ENCODE peak calls at places on chromosomes 11 and 22, in five cellular contexts. One of them, this sample, is unnamed. For H3K27me3, the result is how much of the 10 kb centered on the place peaks cover.

GRCh38 chr11:117505285-117505970 is 177.8 kb downstream of the CEP164 start:
- DNase-seq in AG04450: no peak
- DNase-seq in colonic mucosa: no peak
- DNase-seq in right cardiac atrium: no peak
- DNase-seq in tibial artery: no peak
- DNase-seq in this sample: no peak

GRCh38 chr11:113730887-113731726 is 25.0 kb upstream of the TMPRSS5 start:
- DNase-seq in AG04450: peak
- DNase-seq in colonic mucosa: peak
- DNase-seq in right cardiac atrium: no peak
- DNase-seq in tibial artery: no peak
- DNase-seq in this sample: peak

GRCh38 chr11:113593698-113594308 is 112.3 kb downstream of the TMPRSS5 start:
- DNase-seq in AG04450: no peak
- DNase-seq in colonic mucosa: no peak
- DNase-seq in right cardiac atrium: no peak
- DNase-seq in tibial artery: no peak
- DNase-seq in this sample: no peak

GRCh38 chr11:11179239-11179638 is 173.8 kb downstream of the CSNK2A3 start:
- DNase-seq in AG04450: peak
- DNase-seq in colonic mucosa: no peak
- DNase-seq in right cardiac atrium: no peak
- DNase-seq in tibial artery: no peak
- DNase-seq in this sample: peak

GRCh38 chr11:131749100-131749499 is 378.7 kb downstream of the NTM start:
- DNase-seq in AG04450: no peak
- DNase-seq in colonic mucosa: no peak
- DNase-seq in right cardiac atrium: no peak
- DNase-seq in tibial artery: no peak
- DNase-seq in this sample: no peak

GRCh38 chr11:119891392-119891791 is 162.4 kb upstream of the NECTIN1 start:
- DNase-seq in AG04450: no peak
- DNase-seq in colonic mucosa: no peak
- DNase-seq in right cardiac atrium: peak
- DNase-seq in tibial artery: no peak
- DNase-seq in this sample: peak

GRCh38 chr11:112024178-112024777 is 930 bp upstream of the DLAT start:
- DNase-seq in AG04450: no peak
- DNase-seq in colonic mucosa: no peak
- DNase-seq in right cardiac atrium: no peak
- DNase-seq in tibial artery: no peak
- DNase-seq in this sample: no peak

GRCh38 chr11:109508185-109508584 is 86.2 kb downstream of the C11orf87 start:
- DNase-seq in AG04450: no peak
- DNase-seq in colonic mucosa: no peak
- DNase-seq in right cardiac atrium: no peak
- DNase-seq in tibial artery: no peak
- DNase-seq in this sample: no peak

GRCh38 chr11:78796956-78797355 is 222.3 kb upstream of the NARS2 start:
- DNase-seq in AG04450: peak
- DNase-seq in colonic mucosa: no peak
- DNase-seq in right cardiac atrium: no peak
- DNase-seq in tibial artery: no peak
- DNase-seq in this sample: no peak

GRCh38 chr11:62144641-62145255 is 20.9 kb downstream of the INCENP start:
- DNase-seq in AG04450: no peak
- DNase-seq in colonic mucosa: peak
- DNase-seq in right cardiac atrium: no peak
- DNase-seq in tibial artery: peak
- DNase-seq in this sample: no peak

GRCh38 chr11:57332694-57333440 is 2.8 kb downstream of the SSRP1 start:
- DNase-seq in AG04450: no peak
- DNase-seq in colonic mucosa: no peak
- DNase-seq in right cardiac atrium: no peak
- DNase-seq in tibial artery: no peak
- DNase-seq in this sample: no peak
- H3K4me3 ChIP-seq in AG04450: no peak
- H3K4me3 ChIP-seq in colonic mucosa: no peak
- H3K4me3 ChIP-seq in right cardiac atrium: no peak
- H3K4me3 ChIP-seq in tibial artery: no peak
- H3K4me3 ChIP-seq in this sample: no peak

GRCh38 chr22:26674211-26675190 is 17.1 kb downstream of the MIAT start:
- DNase-seq in AG04450: no peak
- DNase-seq in colonic mucosa: no peak
- DNase-seq in right cardiac atrium: no peak
- DNase-seq in tibial artery: no peak
- DNase-seq in this sample: no peak
- H3K27ac ChIP-seq in AG04450: no peak
- H3K27ac ChIP-seq in colonic mucosa: peak
- H3K27ac ChIP-seq in right cardiac atrium: peak
- H3K27ac ChIP-seq in tibial artery: no peak
- H3K27ac ChIP-seq in this sample: no peak

GRCh38 chr11:130448039-130448415 is 418 bp upstream of the ADAMTS15 start:
- DNase-seq in AG04450: no peak
- DNase-seq in colonic mucosa: no peak
- DNase-seq in right cardiac atrium: no peak
- DNase-seq in tibial artery: no peak
- DNase-seq in this sample: no peak
- H3K27me3 ChIP-seq in AG04450: under half
- H3K27me3 ChIP-seq in colonic mucosa: under half
- H3K27me3 ChIP-seq in right cardiac atrium: under half
- H3K27me3 ChIP-seq in tibial artery: under half
- H3K27me3 ChIP-seq in this sample: under half

GRCh38 chr11:18567081-18567480 is 21.5 kb downstream of the UEVLD start:
- DNase-seq in AG04450: no peak
- DNase-seq in colonic mucosa: no peak
- DNase-seq in right cardiac atrium: no peak
- DNase-seq in tibial artery: no peak
- DNase-seq in this sample: no peak

GRCh38 chr11:18563090-18563730 is 25.3 kb downstream of the UEVLD start:
- DNase-seq in AG04450: no peak
- DNase-seq in colonic mucosa: no peak
- DNase-seq in right cardiac atrium: no peak
- DNase-seq in tibial artery: no peak
- DNase-seq in this sample: no peak

GRCh38 chr11:18566406-18566805 is 22.1 kb downstream of the UEVLD start:
- DNase-seq in AG04450: no peak
- DNase-seq in colonic mucosa: no peak
- DNase-seq in right cardiac atrium: no peak
- DNase-seq in tibial artery: no peak
- DNase-seq in this sample: no peak

GRCh38 chr11:18564149-18564548 is 24.4 kb downstream of the UEVLD start:
- DNase-seq in AG04450: no peak
- DNase-seq in colonic mucosa: no peak
- DNase-seq in right cardiac atrium: no peak
- DNase-seq in tibial artery: no peak
- DNase-seq in this sample: no peak
- H3K4me3 ChIP-seq in AG04450: no peak
- H3K4me3 ChIP-seq in colonic mucosa: no peak
- H3K4me3 ChIP-seq in right cardiac atrium: no peak
- H3K4me3 ChIP-seq in tibial artery: no peak
- H3K4me3 ChIP-seq in this sample: no peak

This sample was measured in dorsolateral prefrontal cortex.